ENCODE peak calls at places on chromosomes 3 and 15, in seven cellular contexts. K is AG08396, D is T-helper 17 cell, W is NCI-H1105, N is bronchial epithelial cell, B is choroid plexus epithelial cell, X is fibroblast of lung. S is an unnamed sample.

GRCh38 chr3:141575879-141576743 is 89.3 kb downstream of the RASA2 start:
- DNase-seq in W (peak), N (peak), K (peak), X (peak), D (no peak), B (peak), S (no peak)

GRCh38 chr15:81575436-81576123 is 201.6 kb upstream of the TMC3 start:
- DNase-seq in K (no peak), X (no peak), N (peak), D (no peak), B (peak), W (peak), S (peak)

GRCh38 chr15:98666441-98666840 is 18.1 kb downstream of the IGF1R start:
- DNase-seq in N (no peak), K (no peak), X (no peak), B (no peak), W (no peak), D (no peak), S (no peak)

GRCh38 chr15:23860290-23860751 is 173.2 kb upstream of the NDN start:
- DNase-seq in X (no peak), W (no peak), K (no peak), D (no peak), B (no peak), N (no peak), S (no peak)

GRCh38 chr3:181461381-181461780 is 250.3 kb upstream of the SOX2 start:
- DNase-seq in W (no peak), B (no peak), X (no peak), N (no peak), D (no peak), K (no peak), S (no peak)

GRCh38 chr15:89656116-89656815 is 999 bp upstream of the KIF7 start:
- DNase-seq in W (no peak), D (no peak), N (no peak), X (no peak), B (no peak), K (peak), S (no peak)

GRCh38 chr3:129575987-129576364 is 30.5 kb downstream of the PLXND1 start:
- DNase-seq in B (no peak), D (no peak), X (no peak), N (no peak), W (no peak), K (no peak), S (no peak)

GRCh38 chr3:47692158-47692557 is 89.5 kb downstream of the SMARCC1 start:
- DNase-seq in N (no peak), D (no peak), W (no peak), X (no peak), B (no peak), K (no peak), S (no peak)

GRCh38 chr3:71512544-71512943 is 71.0 kb downstream of the FOXP1 start:
- DNase-seq in D (no peak), X (no peak), N (no peak), B (no peak), W (no peak), K (no peak), S (no peak)

GRCh38 chr3:114299421-114299820 is 5.6 kb downstream of the TIGIT start:
- DNase-seq in N (peak), B (peak), W (no peak), D (no peak), X (no peak), K (peak), S (no peak)

GRCh38 chr15:41284425-41285177 is 47.8 kb downstream of the OIP5 start:
- DNase-seq in D (no peak), W (no peak), N (peak), X (peak), B (peak), K (peak), S (no peak)

GRCh38 chr3:111831840-111832239 is 27.2 kb upstream of the PHLDB2 start:
- DNase-seq in W (no peak), N (no peak), D (no peak), X (no peak), K (no peak), B (no peak), S (no peak)

GRCh38 chr15:52518487-52518886 is 10.2 kb downstream of the MYO5A start:
- DNase-seq in B (no peak), W (no peak), X (no peak), D (no peak), K (no peak), N (no peak), S (no peak)

GRCh38 chr3:174035317-174035886 is 637.9 kb downstream of the NLGN1 start:
- DNase-seq in N (no peak), B (peak), X (peak), D (no peak), W (peak), K (no peak), S (no peak)

GRCh38 chr15:60799885-60800728 is 321.2 kb upstream of the ICE2 start:
- DNase-seq in B (peak), D (no peak), W (no peak), N (no peak), K (no peak), X (peak), S (no peak)

GRCh38 chr15:56242576-56243116 is 1.0 kb downstream of the RFX7 start:
- DNase-seq in K (no peak), D (no peak), W (no peak), B (peak), N (peak), X (peak), S (no peak)

GRCh38 chr3:157290761-157291160 is 130.8 kb upstream of the CCNL1 start:
- DNase-seq in D (no peak), X (peak), B (peak), K (peak), W (no peak), N (no peak), S (no peak)

GRCh38 chr3:181699171-181699903 is 12.4 kb upstream of the SOX2 start:
- DNase-seq in X (no peak), D (no peak), N (no peak), B (no peak), K (no peak), W (no peak), S (no peak)

GRCh38 chr3:171142985-171143384 is 116.5 kb upstream of the SLC2A2 start:
- DNase-seq in W (peak), B (peak), N (no peak), X (peak), K (peak), D (no peak), S (no peak)

GRCh38 chr3:8589880-8590556 is 54.6 kb downstream of the SSUH2 start:
- DNase-seq in B (peak), D (no peak), W (no peak), K (no peak), N (peak), X (peak), S (no peak)

GRCh38 chr3:66297260-66297863 is 76.6 kb downstream of the SLC25A26 start:
- DNase-seq in W (peak), K (no peak), B (peak), D (no peak), X (peak), N (no peak), S (no peak)

GRCh38 chr3:15041950-15042349 is 23.2 kb downstream of the MRPS25 start:
- DNase-seq in N (no peak), K (no peak), W (no peak), X (no peak), D (no peak), B (no peak), S (no peak)

GRCh38 chr15:59436774-59437472 is 1.1 kb upstream of the FAM81A start:
- DNase-seq in B (peak), K (no peak), N (no peak), D (no peak), X (no peak), W (peak), S (no peak)

GRCh38 chr3:185283374-185283935 is 29.6 kb upstream of the EHHADH start:
- DNase-seq in W (no peak), X (no peak), N (peak), D (no peak), B (no peak), K (no peak), S (no peak)

GRCh38 chr3:42891042-42891441 is 14.9 kb upstream of the ZNF662 start:
- DNase-seq in B (no peak), X (no peak), N (no peak), D (no peak), K (no peak), W (no peak), S (no peak)

GRCh38 chr15:84878504-84878903 is 6.0 kb upstream of the SLC28A1 start:
- DNase-seq in W (peak), X (peak), K (peak), B (peak), N (peak), D (peak), S (no peak)

GRCh38 chr3:13470894-13471574 is 9.1 kb upstream of the HDAC11 start:
- DNase-seq in K (no peak), B (no peak), N (peak), W (no peak), X (no peak), D (no peak), S (no peak)

GRCh38 chr15:99447497-99448371 is 118.0 kb upstream of the MEF2A start:
- DNase-seq in D (no peak), W (peak), X (no peak), N (no peak), K (no peak), B (peak), S (no peak)

GRCh38 chr3:48652923-48653715 is 9.6 kb downstream of the CELSR3 start:
- DNase-seq in X (no peak), K (no peak), B (no peak), W (no peak), N (no peak), D (no peak), S (no peak)

GRCh38 chr3:120752230-120752629 is 9.7 kb downstream of the GTF2E1 start:
- DNase-seq in N (no peak), K (no peak), D (no peak), B (no peak), X (no peak), W (no peak), S (no peak)

GRCh38 chr3:110752307-110752706 is 319.3 kb upstream of the NECTIN3 start:
- DNase-seq in W (no peak), X (no peak), N (no peak), K (no peak), D (no peak), B (peak), S (no peak)

GRCh38 chr3:99825239-99825638 is 7.6 kb downstream of the CMSS1 start:
- DNase-seq in W (no peak), D (no peak), N (peak), K (peak), X (no peak), B (peak), S (no peak)